ENCODE peak calls at places on chromosomes 16 and 17, in seven cellular contexts. T, U, M, G, J, F and H are unnamed samples.

GRCh38 chr17:74959826-74960738 is 12.5 kb downstream of the HID1 start:
- DNase-seq in T (no peak), U (no peak), J (no peak), G (no peak), M (no peak), F (no peak), H (peak; percentile 19)

GRCh38 chr17:13429201-13429600 is 172.5 kb downstream of the HS3ST3A1 start:
- DNase-seq in M (no peak), U (no peak), F (no peak), G (no peak), J (peak; percentile 55), T (no peak), H (peak; percentile 90)

GRCh38 chr17:81059026-81059425 is 24.1 kb downstream of the BAIAP2 start:
- DNase-seq in T (no peak), J (no peak), U (no peak), G (no peak), F (no peak), M (no peak), H (peak; percentile 16)

GRCh38 chr16:53817117-53817516 is 113.2 kb downstream of the FTO start:
- DNase-seq in F (no peak), J (peak; percentile 70), M (peak; percentile 40), G (no peak), U (peak; percentile 33), T (no peak), H (peak; percentile 97)

GRCh38 chr16:48011888-48012658 is 143.7 kb downstream of the ABCC12 start:
- DNase-seq in J (no peak), M (no peak), U (no peak), T (no peak), G (no peak), F (no peak), H (no peak)

GRCh38 chr16:20621406-20621805 is 45.2 kb upstream of the ACSM2B start:
- DNase-seq in U (no peak), F (no peak), M (no peak), G (no peak), J (no peak), T (no peak), H (no peak)

GRCh38 chr17:15091825-15092224 is 173.3 kb downstream of the PMP22 start:
- DNase-seq in J (no peak), U (no peak), G (no peak), T (no peak), F (no peak), M (no peak), H (no peak)

GRCh38 chr17:32497431-32498205 is 10.8 kb downstream of the CDK5R1 start:
- DNase-seq in G (peak; percentile 34), J (no peak), U (no peak), M (peak; percentile 13), T (no peak), F (no peak), H (no peak)

GRCh38 chr17:2067559-2067958 is 12.7 kb downstream of the HIC1 start:
- DNase-seq in J (peak; percentile 89), T (no peak), U (no peak), G (no peak), F (no peak), M (no peak), H (peak; percentile 73)

GRCh38 chr17:78252701-78253635 is 21.5 kb downstream of the TMEM235 start:
- DNase-seq in F (no peak), U (no peak), M (no peak), G (no peak), T (no peak), J (no peak), H (no peak)

GRCh38 chr17:83152745-83153611 is 73.6 kb downstream of the METRNL start:
- DNase-seq in J (no peak), G (no peak), M (peak; percentile 73), T (peak; percentile 67), F (peak; percentile 69), U (no peak), H (no peak)

GRCh38 chr17:28363186-28363585 is 1.8 kb downstream of the SEBOX start:
- DNase-seq in T (no peak), U (no peak), J (no peak), G (no peak), M (no peak), F (no peak), H (no peak)

GRCh38 chr17:28357901-28358197 is 522 bp upstream of the POLDIP2 start:
- DNase-seq in M (no peak), T (no peak), J (no peak), U (no peak), G (no peak), F (no peak), H (no peak)

DNA sequence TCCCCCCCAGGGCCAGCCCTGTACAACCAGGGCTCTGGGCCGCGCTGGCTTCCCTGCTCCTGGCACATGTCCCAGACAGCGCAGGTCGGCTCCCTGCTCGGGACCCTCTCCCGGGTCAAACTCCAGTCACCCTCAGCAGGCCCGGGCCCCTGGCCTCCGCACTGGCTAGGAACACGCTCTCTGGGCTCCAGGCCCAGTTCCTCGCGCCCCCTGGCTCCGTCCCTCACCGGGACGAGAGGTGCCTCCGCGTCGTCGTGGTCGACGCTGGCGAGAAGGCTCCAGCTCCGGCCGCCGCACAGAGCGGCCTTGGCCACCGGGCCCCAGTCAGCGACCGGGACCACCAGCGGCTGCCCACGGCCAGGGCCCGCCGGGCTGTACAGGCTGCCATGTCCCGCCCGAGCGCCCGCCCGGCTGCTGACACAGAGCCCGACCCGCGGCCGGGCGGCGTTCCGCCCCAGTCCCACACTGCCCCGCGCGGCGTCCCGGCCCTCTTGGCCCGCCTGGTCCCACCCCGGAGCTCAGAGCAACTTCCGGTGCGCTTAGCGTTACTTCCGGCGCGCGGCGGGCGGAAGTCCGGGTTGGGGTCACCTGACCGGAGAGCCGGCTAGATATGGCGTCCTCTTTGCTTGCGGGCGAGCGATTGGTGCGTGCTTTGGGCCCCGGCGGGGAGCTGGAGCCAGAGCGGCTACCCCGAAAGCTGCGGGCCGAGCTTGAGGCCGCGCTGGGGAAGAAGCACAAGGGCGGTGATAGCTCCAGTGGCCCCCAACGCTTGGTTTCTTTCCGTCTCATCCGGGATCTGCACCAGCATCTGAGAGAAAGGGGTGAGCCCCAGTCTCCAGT is at the start of gene POLDIP2:
- DNase-seq in T (peak; percentile 94), F (peak; percentile 95), J (peak; percentile 73), M (peak; percentile 95), G (peak; percentile 97), U (peak; percentile 96), H (peak; percentile 92)
- TF ChIP-seq CTCF in T (no peak), F (no peak), J (no peak), M (no peak), G (peak; percentile 5), U (no peak), H (no peak)

GRCh38 chr17:19470529-19471261 is 59.7 kb downstream of the RNF112 start:
- DNase-seq in U (no peak), J (no peak), T (peak; percentile 65), M (peak; percentile 64), G (peak; percentile 63), F (peak; percentile 79), H (peak; percentile 67)
- H3K4me3 ChIP-seq in U (no peak overlapping the region), J (peak overlapping the region; percentile 12), T (no peak overlapping the region), M (no peak overlapping the region), G (no peak overlapping the region), F (peak overlapping the region; percentile 35), H (peak overlapping the region; percentile 51)

GRCh38 chr17:954431-955164 is 25.0 kb downstream of the NXN start:
- DNase-seq in M (peak; percentile 60), G (no peak), J (no peak), T (no peak), F (no peak), U (no peak), H (peak; percentile 37)
- TF ChIP-seq CTCF in M (no peak), G (no peak), J (no peak), T (no peak), F (no peak), U (no peak), H (no peak)

GRCh38 chr17:17019430-17019762 is 22.9 kb upstream of the MPRIP start:
- DNase-seq in F (peak; percentile 3), T (no peak), U (no peak), J (no peak), M (no peak), G (peak; percentile 40), H (no peak)

GRCh38 chr17:17018612-17019429 is 23.4 kb upstream of the MPRIP start:
- DNase-seq in M (peak; percentile 70), J (no peak), T (no peak), G (peak; percentile 53), U (no peak), F (peak; percentile 5), H (no peak)

GRCh38 chr17:17021194-17021863 is 20.9 kb upstream of the MPRIP start:
- DNase-seq in U (no peak), G (no peak), J (no peak), F (peak; percentile 61), T (no peak), M (peak; percentile 32), H (peak; percentile 33)

GRCh38 chr17:17020821-17021193 is 21.4 kb upstream of the MPRIP start:
- DNase-seq in J (no peak), G (no peak), U (no peak), T (no peak), F (no peak), M (no peak), H (no peak)

DNA sequence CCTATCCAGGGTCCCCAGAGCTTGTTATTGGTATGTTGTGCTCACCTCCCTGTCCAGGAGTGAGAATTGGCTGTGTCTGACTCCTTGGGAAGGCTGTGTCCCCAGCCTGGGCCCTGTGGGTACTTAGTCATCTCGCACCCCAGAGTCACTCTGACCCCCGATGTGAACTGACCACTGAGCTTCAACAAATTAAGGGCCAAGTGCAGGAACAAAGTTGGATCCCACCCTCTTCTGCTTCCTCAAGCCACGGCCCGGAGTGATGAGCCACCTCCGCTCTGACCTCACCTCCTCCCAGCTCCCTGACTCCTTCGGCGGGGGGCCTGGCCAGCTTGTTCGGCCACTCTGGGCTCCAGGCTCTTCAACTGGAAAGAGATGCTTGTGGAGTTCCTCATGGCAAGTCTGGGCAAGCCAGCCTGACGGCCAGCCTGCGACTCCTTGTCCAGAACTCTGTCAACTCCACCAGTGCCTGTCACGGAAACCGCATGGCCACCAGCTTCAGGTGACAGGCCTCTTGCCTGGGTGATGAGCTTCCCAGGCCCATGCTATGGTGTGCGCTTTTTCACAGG is 22.3 kb upstream of the MPRIP start:
- DNase-seq in G (no peak), T (no peak), M (no peak), J (no peak), F (peak; percentile 13), U (no peak), H (no peak)
- H3K4me3 ChIP-seq in G (no peak overlapping the region), T (no peak overlapping the region), M (no peak overlapping the region), J (no peak overlapping the region), F (no peak overlapping the region), U (no peak overlapping the region), H (no peak overlapping the region)

DNA sequence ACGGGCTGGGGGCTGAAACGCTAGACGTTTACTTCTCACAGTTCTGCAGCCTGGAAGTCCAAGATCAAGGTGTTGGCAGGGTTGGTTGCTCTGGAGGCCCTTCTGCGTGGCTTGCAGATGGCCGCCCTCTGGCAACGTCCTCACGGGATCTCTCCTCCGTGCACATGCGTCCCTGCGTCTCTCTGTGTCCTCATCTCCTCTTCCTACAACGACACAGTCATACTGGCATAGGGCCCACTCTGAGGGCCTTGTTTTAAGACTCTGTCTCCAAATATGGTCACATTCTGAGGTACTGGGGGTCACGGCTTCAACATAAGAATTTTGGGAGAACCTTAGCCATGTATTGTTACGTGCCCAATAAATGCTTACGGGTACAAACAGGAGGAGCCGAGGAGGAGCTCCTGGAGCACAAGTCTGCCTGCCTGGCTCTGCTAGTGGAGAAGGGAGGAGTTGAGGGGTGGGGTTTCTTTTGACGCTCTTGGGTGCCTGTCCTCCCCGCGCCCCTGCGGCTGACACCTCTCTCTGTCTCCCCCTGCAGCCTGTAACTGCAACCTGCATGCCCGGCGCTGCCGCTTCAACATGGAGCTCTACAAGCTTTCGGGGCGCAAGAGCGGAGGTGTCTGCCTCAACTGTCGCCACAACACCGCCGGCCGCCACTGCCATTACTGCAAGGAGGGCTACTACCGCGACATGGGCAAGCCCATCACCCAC is 141.1 kb downstream of the NTN1 start:
- DNase-seq in M (no peak), G (peak; percentile 47), U (no peak), J (no peak), T (no peak), F (no peak), H (no peak)
- TF ChIP-seq CTCF in M (no peak), G (no peak), U (no peak), J (peak; percentile 13), T (no peak), F (peak; percentile 13), H (no peak)